ENCODE peak calls at places on chromosomes 7 and 10, in four cellular contexts. One of them, this sample, is unnamed.

GRCh38 chr10:116669832-116670644 is 49.3 kb downstream of the PNLIPRP2 start:
- DNase-seq in fibroblast of pulmonary artery: no peak
- DNase-seq in fibroblast of lung: no peak
- DNase-seq in uterus: no peak
- DNase-seq in this sample: no peak

GRCh38 chr10:50409965-50410811 is 158.9 kb upstream of the ASAH2 start:
- DNase-seq in fibroblast of pulmonary artery: no peak
- DNase-seq in fibroblast of lung: no peak
- DNase-seq in uterus: no peak
- DNase-seq in this sample: peak; percentile 49

GRCh38 chr10:35735412-35735811 is 93.3 kb upstream of the FZD8 start:
- DNase-seq in fibroblast of pulmonary artery: peak; percentile 38
- DNase-seq in fibroblast of lung: no peak
- DNase-seq in uterus: no peak
- DNase-seq in this sample: peak; percentile 90

GRCh38 chr7:70855373-70855772 is 276.6 kb upstream of the GALNT17 start:
- DNase-seq in fibroblast of lung: no peak
- DNase-seq in fibroblast of pulmonary artery: no peak
- DNase-seq in uterus: no peak
- DNase-seq in this sample: no peak

GRCh38 chr10:123840714-123841113 is 50.9 kb downstream of the CPXM2 start:
- DNase-seq in uterus: no peak
- DNase-seq in fibroblast of lung: no peak
- DNase-seq in fibroblast of pulmonary artery: no peak
- DNase-seq in this sample: no peak

GRCh38 chr7:124896001-124896400 is 33.6 kb downstream of the POT1 start:
- DNase-seq in uterus: no peak
- DNase-seq in fibroblast of pulmonary artery: no peak
- DNase-seq in fibroblast of lung: no peak
- DNase-seq in this sample: no peak

GRCh38 chr10:62853710-62854109 is 37.5 kb upstream of the EGR2 start:
- DNase-seq in fibroblast of lung: no peak
- DNase-seq in fibroblast of pulmonary artery: no peak
- DNase-seq in uterus: no peak
- DNase-seq in this sample: peak; percentile 3

GRCh38 chr7:90111-91063 is 102.0 kb upstream of the FAM20C start:
- DNase-seq in uterus: peak; percentile 31
- DNase-seq in fibroblast of pulmonary artery: peak; percentile 83
- DNase-seq in fibroblast of lung: peak; percentile 89
- DNase-seq in this sample: peak; percentile 59

GRCh38 chr7:97116308-97116707 is 1.2 kb upstream of the SDHAF3 start:
- DNase-seq in fibroblast of lung: no peak
- DNase-seq in uterus: no peak
- DNase-seq in fibroblast of pulmonary artery: no peak
- DNase-seq in this sample: no peak

GRCh38 chr7:142425281-142425680 is 167.4 kb upstream of the PRSS58 start:
- DNase-seq in fibroblast of pulmonary artery: no peak
- DNase-seq in uterus: no peak
- DNase-seq in fibroblast of lung: no peak
- DNase-seq in this sample: no peak

GRCh38 chr10:91410638-91411367 is 659 bp downstream of the HECTD2 start:
- DNase-seq in fibroblast of lung: peak; percentile 68
- DNase-seq in fibroblast of pulmonary artery: peak; percentile 54
- DNase-seq in uterus: peak; percentile 27
- DNase-seq in this sample: peak; percentile 57

GRCh38 chr10:91891285-91892001 is 17.8 kb downstream of the FGFBP3 start:
- DNase-seq in uterus: no peak
- DNase-seq in fibroblast of lung: peak; percentile 94
- DNase-seq in fibroblast of pulmonary artery: peak; percentile 87
- DNase-seq in this sample: peak; percentile 88

GRCh38 chr7:95006010-95006409 is 98.6 kb downstream of the PPP1R9A start:
- DNase-seq in uterus: no peak
- DNase-seq in fibroblast of lung: no peak
- DNase-seq in fibroblast of pulmonary artery: no peak
- DNase-seq in this sample: no peak

GRCh38 chr7:19404912-19405329 is 259.7 kb upstream of the FERD3L start:
- DNase-seq in fibroblast of pulmonary artery: peak; percentile 95
- DNase-seq in uterus: no peak
- DNase-seq in fibroblast of lung: peak; percentile 95
- DNase-seq in this sample: peak; percentile 97

GRCh38 chr7:87875151-87876039 is 765 bp downstream of the SLC25A40 start:
- DNase-seq in fibroblast of lung: peak; percentile 12
- DNase-seq in uterus: no peak
- DNase-seq in fibroblast of pulmonary artery: no peak
- DNase-seq in this sample: peak; percentile 6

GRCh38 chr7:1564603-1565022 is 5.2 kb downstream of the PSMG3 start:
- DNase-seq in fibroblast of pulmonary artery: no peak
- DNase-seq in uterus: no peak
- DNase-seq in fibroblast of lung: no peak
- DNase-seq in this sample: peak; percentile 36

GRCh38 chr7:75982306-75983064 is 11.9 kb downstream of the TMEM120A start:
- DNase-seq in uterus: peak; percentile 15
- DNase-seq in fibroblast of pulmonary artery: no peak
- DNase-seq in fibroblast of lung: no peak
- DNase-seq in this sample: no peak

GRCh38 chr7:154484406-154484805 is 432.2 kb downstream of the DPP6 start:
- DNase-seq in uterus: no peak
- DNase-seq in fibroblast of pulmonary artery: no peak
- DNase-seq in fibroblast of lung: no peak
- DNase-seq in this sample: no peak

DNA sequence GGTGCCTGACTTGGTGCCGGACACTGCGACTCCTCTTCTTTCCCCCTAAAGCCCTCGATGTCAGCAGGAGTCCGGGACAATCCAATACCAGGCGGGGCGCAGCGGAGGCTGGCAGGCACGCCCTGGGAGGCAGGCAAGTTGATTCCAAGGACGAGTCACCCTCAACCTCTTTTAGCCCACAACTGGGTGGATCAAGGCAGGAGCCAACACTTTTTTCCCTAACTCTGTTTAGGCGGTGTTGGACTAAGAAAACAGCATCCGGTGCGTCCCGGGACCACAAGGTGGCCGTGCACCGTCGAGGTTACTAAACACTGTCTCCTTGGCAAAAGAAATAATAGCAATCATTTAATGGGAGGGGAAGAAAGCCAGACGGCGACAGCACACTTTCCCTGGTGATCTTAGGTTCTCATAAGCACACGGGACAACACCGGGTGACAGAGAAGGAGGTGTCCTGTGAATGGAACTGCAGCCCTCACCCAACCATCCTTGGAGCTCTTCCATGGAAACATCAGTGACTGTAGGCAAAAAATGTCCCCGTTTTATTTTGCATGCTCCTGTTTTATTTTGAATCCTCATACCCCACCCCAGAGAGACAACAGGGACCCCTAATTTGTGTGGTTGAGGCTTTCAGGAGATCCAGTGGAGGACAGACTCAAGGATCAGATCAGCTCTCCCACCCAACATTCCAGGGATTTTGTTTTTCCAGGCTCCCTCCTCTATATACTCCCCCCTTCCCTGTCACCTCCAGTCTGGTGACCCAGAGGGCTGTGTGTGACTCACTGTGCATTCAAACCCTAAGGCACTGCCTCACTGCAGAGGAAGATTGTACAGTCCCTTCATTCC is 1.3 kb upstream of the CALCR start:
- DNase-seq in fibroblast of lung: no peak
- DNase-seq in uterus: no peak
- DNase-seq in fibroblast of pulmonary artery: no peak
- DNase-seq in this sample: no peak
- TF ChIP-seq CTCF in fibroblast of lung: no peak
- TF ChIP-seq CTCF in uterus: no peak
- TF ChIP-seq CTCF in fibroblast of pulmonary artery: no peak
- TF ChIP-seq CTCF in this sample: no peak

DNA sequence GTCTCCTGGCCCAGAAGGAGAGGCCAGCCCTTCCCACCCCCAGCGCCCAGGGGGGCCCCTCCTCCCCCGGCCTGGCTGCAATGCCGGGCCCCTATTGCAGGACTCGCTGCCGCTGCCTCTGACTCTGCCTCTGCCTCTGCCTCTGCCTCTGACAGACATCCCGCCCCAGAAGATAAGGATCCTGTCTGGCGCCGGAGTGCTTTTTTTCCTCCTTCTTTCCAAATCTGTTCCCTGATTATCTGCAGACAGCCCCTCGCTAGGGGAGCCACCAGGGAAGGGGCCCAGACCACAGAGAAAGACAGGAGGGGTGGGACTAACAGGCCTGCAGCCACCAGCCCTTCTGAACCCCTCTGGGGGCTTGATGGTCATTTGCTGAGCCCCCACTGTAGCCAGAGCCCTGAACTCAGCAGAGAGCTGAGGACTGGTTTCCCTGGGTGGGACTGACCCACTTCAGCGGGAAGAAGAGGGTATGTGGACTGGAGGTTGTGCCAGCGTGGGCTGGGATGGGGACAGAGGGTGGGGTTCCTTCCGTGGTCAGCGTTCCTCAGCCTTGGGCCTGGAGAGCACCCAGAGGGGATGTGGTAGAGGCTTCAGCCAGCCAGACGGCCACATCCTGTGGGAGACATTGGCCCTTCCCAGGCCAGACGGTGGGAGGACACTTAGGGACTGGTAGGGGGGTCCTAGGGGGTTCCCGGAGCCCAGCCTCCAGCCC is 22.8 kb downstream of the UNC5B start:
- DNase-seq in uterus: peak; percentile 79
- DNase-seq in fibroblast of pulmonary artery: peak; percentile 85
- DNase-seq in fibroblast of lung: peak; percentile 71
- DNase-seq in this sample: peak; percentile 61
- H3K4me3 ChIP-seq in uterus: no peak overlapping the region
- H3K4me3 ChIP-seq in fibroblast of pulmonary artery: peak overlapping the region; percentile 24
- H3K4me3 ChIP-seq in fibroblast of lung: no peak overlapping the region
- H3K4me3 ChIP-seq in this sample: no peak overlapping the region

GRCh38 chr7:66054063-66054462 is 21.6 kb upstream of the ASL start:
- DNase-seq in uterus: no peak
- DNase-seq in fibroblast of lung: no peak
- DNase-seq in fibroblast of pulmonary artery: no peak
- DNase-seq in this sample: no peak

GRCh38 chr7:66050990-66051424 is 24.6 kb upstream of the ASL start:
- DNase-seq in fibroblast of pulmonary artery: peak; percentile 98
- DNase-seq in fibroblast of lung: peak; percentile 96
- DNase-seq in uterus: no peak
- DNase-seq in this sample: peak; percentile 94

GRCh38 chr7:66050337-66050957 is 25.2 kb upstream of the ASL start:
- DNase-seq in fibroblast of pulmonary artery: no peak
- DNase-seq in uterus: no peak
- DNase-seq in fibroblast of lung: no peak
- DNase-seq in this sample: no peak

GRCh38 chr7:66052447-66052846 is 23.2 kb upstream of the ASL start:
- DNase-seq in fibroblast of pulmonary artery: no peak
- DNase-seq in uterus: no peak
- DNase-seq in fibroblast of lung: no peak
- DNase-seq in this sample: no peak

GRCh38 chr7:66055321-66055956 is 20.2 kb upstream of the ASL start:
- DNase-seq in fibroblast of lung: peak; percentile 70
- DNase-seq in fibroblast of pulmonary artery: peak; percentile 68
- DNase-seq in uterus: no peak
- DNase-seq in this sample: peak; percentile 75
- TF ChIP-seq CTCF in fibroblast of lung: no peak
- TF ChIP-seq CTCF in fibroblast of pulmonary artery: no peak
- TF ChIP-seq CTCF in uterus: no peak
- TF ChIP-seq CTCF in this sample: no peak

GRCh38 chr7:157552295-157552993 is 215.6 kb downstream of the DNAJB6 start:
- DNase-seq in uterus: no peak
- DNase-seq in fibroblast of pulmonary artery: no peak
- DNase-seq in fibroblast of lung: no peak
- DNase-seq in this sample: no peak
- H3K4me3 ChIP-seq in uterus: no peak overlapping the region
- H3K4me3 ChIP-seq in fibroblast of pulmonary artery: no peak overlapping the region
- H3K4me3 ChIP-seq in fibroblast of lung: no peak overlapping the region
- H3K4me3 ChIP-seq in this sample: no peak overlapping the region

GRCh38 chr10:24518981-24519597 is 204.6 kb downstream of the ARHGAP21 start:
- DNase-seq in uterus: peak; percentile 53
- DNase-seq in fibroblast of lung: peak; percentile 67
- DNase-seq in fibroblast of pulmonary artery: peak; percentile 76
- DNase-seq in this sample: peak; percentile 80

GRCh38 chr10:24515481-24515880 is 208.2 kb downstream of the ARHGAP21 start:
- DNase-seq in fibroblast of pulmonary artery: no peak
- DNase-seq in fibroblast of lung: no peak
- DNase-seq in uterus: no peak
- DNase-seq in this sample: no peak

GRCh38 chr10:24518411-24518810 is 205.3 kb downstream of the ARHGAP21 start:
- DNase-seq in fibroblast of pulmonary artery: no peak
- DNase-seq in uterus: no peak
- DNase-seq in fibroblast of lung: peak; percentile 12
- DNase-seq in this sample: peak; percentile 7

DNA sequence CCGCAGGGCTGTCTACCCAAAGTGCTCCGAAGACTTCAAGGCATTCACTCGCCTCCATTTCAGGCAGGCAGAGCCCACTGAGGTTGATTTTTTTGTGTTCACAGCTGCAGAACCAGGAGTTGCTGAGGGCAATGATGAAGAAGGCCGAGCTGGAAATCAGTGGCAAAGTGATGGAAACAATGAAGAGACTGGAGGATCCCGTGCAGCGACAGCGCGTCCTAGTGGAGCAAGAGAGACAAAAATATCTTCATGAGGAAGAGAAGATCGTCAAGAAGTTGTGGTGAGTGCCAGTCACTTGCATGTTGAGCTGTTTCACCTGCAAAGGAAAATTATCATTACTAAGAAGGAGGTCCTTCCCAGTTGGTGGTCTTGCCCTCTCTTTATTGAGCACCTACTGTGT is 210.5 kb downstream of the ARHGAP21 start:
- DNase-seq in fibroblast of lung: peak; percentile 54
- DNase-seq in uterus: no peak
- DNase-seq in fibroblast of pulmonary artery: peak; percentile 41
- DNase-seq in this sample: peak; percentile 62
- TF ChIP-seq CTCF in fibroblast of lung: peak; percentile 52
- TF ChIP-seq CTCF in uterus: no peak
- TF ChIP-seq CTCF in fibroblast of pulmonary artery: peak; percentile 49
- TF ChIP-seq CTCF in this sample: peak; percentile 70

GRCh38 chr7:105298439-105298894 is 90.3 kb downstream of the SRPK2 start:
- DNase-seq in fibroblast of lung: no peak
- DNase-seq in fibroblast of pulmonary artery: no peak
- DNase-seq in uterus: no peak
- DNase-seq in this sample: no peak
- H3K4me3 ChIP-seq in fibroblast of lung: no peak overlapping the region
- H3K4me3 ChIP-seq in fibroblast of pulmonary artery: no peak overlapping the region
- H3K4me3 ChIP-seq in uterus: no peak overlapping the region
- H3K4me3 ChIP-seq in this sample: no peak overlapping the region

GRCh38 chr10:100043344-100043743 is 33.6 kb upstream of the DNMBP start:
- DNase-seq in fibroblast of pulmonary artery: no peak
- DNase-seq in fibroblast of lung: no peak
- DNase-seq in uterus: no peak
- DNase-seq in this sample: no peak
- TF ChIP-seq CTCF in fibroblast of pulmonary artery: no peak
- TF ChIP-seq CTCF in fibroblast of lung: no peak
- TF ChIP-seq CTCF in uterus: no peak
- TF ChIP-seq CTCF in this sample: no peak